ENCODE peak calls at places on chromosome 9, in eight cellular contexts. R is cardiac muscle cell; L is neuronal stem cell; T is anterior cingulate cortex; A is activated T-helper 9 cell treated with anti-CD3 and anti-CD28 coated beads, Interleukin-2, amount 50 U/mL, for 16 hours; Y is amniotic stem cell; G is stimulated activated CD8-positive, alpha-beta memory T cell treated with anti-CD3 and anti-CD28 coated beads, Interleukin-15, amount 100 ng/mL, for 24 hours; N is astrocyte of the spinal cord. S is an unnamed sample.

GRCh38 chr9:129894106-129894823 is 59.0 kb downstream of the USP20 start:
- DNase-seq in R (no peak), L (no peak), T (no peak), A (no peak), Y (no peak), G (no peak), N (no peak), S (no peak)

GRCh38 chr9:122723690-122724089 is at the start of gene OR1L4:
- DNase-seq in R (no peak), L (no peak), T (no peak), A (no peak), Y (no peak), G (no peak), N (no peak), S (no peak)

GRCh38 chr9:101498323-101498722 is 35.3 kb upstream of the RNF20 start:
- DNase-seq in R (peak), L (no peak), T (no peak), A (no peak), Y (no peak), G (no peak), N (no peak), S (no peak)

GRCh38 chr9:114697951-114698351 is 16.0 kb upstream of the TEX48 start:
- DNase-seq in R (no peak), L (no peak), T (no peak), A (no peak), Y (no peak), G (no peak), N (no peak), S (no peak)

GRCh38 chr9:109379513-109379912 is 58.7 kb upstream of the EPB41L4B start:
- DNase-seq in R (no peak), L (no peak), T (no peak), A (no peak), Y (no peak), G (no peak), N (no peak), S (no peak)

GRCh38 chr9:95491543-95492330 is 25.0 kb downstream of the PTCH1 start:
- DNase-seq in R (no peak), L (no peak), T (no peak), A (no peak), Y (no peak), G (no peak), N (no peak), S (no peak)

GRCh38 chr9:121383715-121384114 is 13.7 kb upstream of the STOM start:
- DNase-seq in R (no peak), L (no peak), T (no peak), A (no peak), Y (no peak), G (no peak), N (no peak), S (no peak)

GRCh38 chr9:24986331-24986730 is 440.6 kb upstream of the IZUMO3 start:
- DNase-seq in R (no peak), L (no peak), T (no peak), A (no peak), Y (no peak), G (no peak), N (no peak), S (no peak)

GRCh38 chr9:89172398-89172797 is 6.2 kb downstream of the SHC3 start:
- DNase-seq in R (no peak), L (no peak), T (no peak), A (no peak), Y (no peak), G (no peak), N (no peak), S (no peak)

GRCh38 chr9:107751522-107752235 is 262.1 kb upstream of the KLF4 start:
- DNase-seq in R (peak), L (no peak), T (no peak), A (no peak), Y (peak), G (no peak), N (peak), S (no peak)

GRCh38 chr9:37761511-37761910 is 7.9 kb downstream of the TRMT10B start:
- DNase-seq in R (peak), L (no peak), T (no peak), A (no peak), Y (no peak), G (no peak), N (peak), S (no peak)

GRCh38 chr9:79611091-79611614 is 39.4 kb downstream of the TLE4 start:
- DNase-seq in R (peak), L (peak), T (no peak), A (no peak), Y (peak), G (no peak), N (peak), S (no peak)

GRCh38 chr9:116837038-116837998 is 150.2 kb downstream of the TRIM32 start:
- DNase-seq in R (no peak), L (no peak), T (no peak), A (no peak), Y (no peak), G (no peak), N (no peak), S (no peak)

GRCh38 chr9:81069923-81070322 is 619.4 kb downstream of the TLE1 start:
- DNase-seq in R (no peak), L (no peak), T (no peak), A (no peak), Y (no peak), G (no peak), N (peak), S (no peak)

GRCh38 chr9:123483191-123483803 is 127.3 kb downstream of the CRB2 start:
- DNase-seq in R (no peak), L (no peak), T (no peak), A (no peak), Y (no peak), G (no peak), N (no peak), S (no peak)

GRCh38 chr9:135299239-135299590 is 180.4 kb upstream of the PPP1R26 start:
- DNase-seq in R (no peak), L (no peak), T (no peak), A (no peak), Y (no peak), G (no peak), N (no peak), S (no peak)

GRCh38 chr9:752201-752600 is 89.3 kb upstream of the DMRT1 start:
- DNase-seq in R (peak), L (no peak), T (no peak), A (no peak), Y (peak), G (no peak), N (peak), S (no peak)

GRCh38 chr9:93264338-93265125 is 80.6 kb downstream of the WNK2 start:
- DNase-seq in R (no peak), L (no peak), T (no peak), A (no peak), Y (no peak), G (no peak), N (no peak), S (no peak)

GRCh38 chr9:137494550-137495351 is 35.6 kb upstream of the NSMF start:
- DNase-seq in R (no peak), L (no peak), T (no peak), A (no peak), Y (no peak), G (no peak), N (no peak), S (no peak)

GRCh38 chr9:4079346-4079745 is 220.5 kb downstream of the GLIS3 start:
- DNase-seq in R (no peak), L (no peak), T (no peak), A (no peak), Y (no peak), G (no peak), N (no peak), S (no peak)